ENCODE peak calls at places on chromosomes 1 and 21, in seven cellular contexts. One of them, this sample, is unnamed.
A peak's percentile ranks its signal among the peaks of the same experiment; 100 is the strongest.

GRCh38 chr1:15983275-15983674 is 7.4 kb upstream of the ZBTB17 start:
- DNase-seq in SK-N-SH: no peak
- DNase-seq in fibroblast of lung: no peak
- DNase-seq in MM.1S: no peak
- DNase-seq in mesenchymal stem cell: no peak
- DNase-seq in mammary epithelial cell: no peak
- DNase-seq in IMR-90: no peak
- DNase-seq in this sample: no peak

GRCh38 chr21:21102874-21103273 is 104.7 kb downstream of the NCAM2 start:
- DNase-seq in SK-N-SH: no peak
- DNase-seq in fibroblast of lung: no peak
- DNase-seq in MM.1S: no peak
- DNase-seq in mesenchymal stem cell: no peak
- DNase-seq in mammary epithelial cell: no peak
- DNase-seq in IMR-90: no peak
- DNase-seq in this sample: no peak

GRCh38 chr1:55696181-55696580 is 481.0 kb upstream of the USP24 start:
- DNase-seq in SK-N-SH: no peak
- DNase-seq in fibroblast of lung: peak; percentile 97
- DNase-seq in MM.1S: no peak
- DNase-seq in mesenchymal stem cell: peak; percentile 91
- DNase-seq in mammary epithelial cell: peak; percentile 64
- DNase-seq in IMR-90: peak; percentile 98
- DNase-seq in this sample: no peak

GRCh38 chr1:112618114-112618720 is 724 bp downstream of the ST7L start:
- DNase-seq in SK-N-SH: peak; percentile 19
- DNase-seq in fibroblast of lung: peak; percentile 42
- DNase-seq in MM.1S: peak; percentile 16
- DNase-seq in mesenchymal stem cell: peak; percentile 64
- DNase-seq in mammary epithelial cell: peak; percentile 35
- DNase-seq in IMR-90: peak; percentile 44
- DNase-seq in this sample: no peak

GRCh38 chr1:45954401-45954847 is 151.0 kb downstream of the MAST2 start:
- DNase-seq in SK-N-SH: no peak
- DNase-seq in fibroblast of lung: peak; percentile 88
- DNase-seq in MM.1S: no peak
- DNase-seq in mesenchymal stem cell: peak; percentile 87
- DNase-seq in mammary epithelial cell: peak; percentile 75
- DNase-seq in IMR-90: peak; percentile 82
- DNase-seq in this sample: no peak

GRCh38 chr1:215119719-215120118 is 37.2 kb downstream of the KCNK2 start:
- DNase-seq in SK-N-SH: no peak
- DNase-seq in fibroblast of lung: no peak
- DNase-seq in MM.1S: no peak
- DNase-seq in mesenchymal stem cell: no peak
- DNase-seq in mammary epithelial cell: peak; percentile 20
- DNase-seq in IMR-90: peak; percentile 29
- DNase-seq in this sample: no peak

GRCh38 chr1:235069577-235070563 is 58.8 kb downstream of the TOMM20 start:
- DNase-seq in SK-N-SH: no peak
- DNase-seq in fibroblast of lung: peak; percentile 97
- DNase-seq in MM.1S: no peak
- DNase-seq in mesenchymal stem cell: peak; percentile 87
- DNase-seq in mammary epithelial cell: peak; percentile 99
- DNase-seq in IMR-90: peak; percentile 98
- DNase-seq in this sample: no peak

GRCh38 chr1:198176179-198176578 is 19.4 kb downstream of the NEK7 start:
- DNase-seq in SK-N-SH: no peak
- DNase-seq in fibroblast of lung: no peak
- DNase-seq in MM.1S: no peak
- DNase-seq in mesenchymal stem cell: no peak
- DNase-seq in mammary epithelial cell: no peak
- DNase-seq in IMR-90: no peak
- DNase-seq in this sample: no peak

GRCh38 chr1:236051107-236051885 is 13.6 kb downstream of the NID1 start:
- DNase-seq in SK-N-SH: no peak
- DNase-seq in fibroblast of lung: peak; percentile 37
- DNase-seq in MM.1S: no peak
- DNase-seq in mesenchymal stem cell: peak; percentile 56
- DNase-seq in mammary epithelial cell: no peak
- DNase-seq in IMR-90: peak; percentile 55
- DNase-seq in this sample: peak; percentile 65

GRCh38 chr1:82185084-82185483 is 384.4 kb downstream of the ADGRL2 start:
- DNase-seq in SK-N-SH: no peak
- DNase-seq in fibroblast of lung: peak; percentile 42
- DNase-seq in MM.1S: no peak
- DNase-seq in mesenchymal stem cell: no peak
- DNase-seq in mammary epithelial cell: no peak
- DNase-seq in IMR-90: no peak
- DNase-seq in this sample: no peak

GRCh38 chr21:42527127-42527488 is 13.5 kb downstream of the SLC37A1 start:
- DNase-seq in SK-N-SH: no peak
- DNase-seq in fibroblast of lung: no peak
- DNase-seq in MM.1S: no peak
- DNase-seq in mesenchymal stem cell: no peak
- DNase-seq in mammary epithelial cell: no peak
- DNase-seq in IMR-90: no peak
- DNase-seq in this sample: peak; percentile 29

GRCh38 chr21:42526379-42526727 is 12.7 kb downstream of the SLC37A1 start:
- DNase-seq in SK-N-SH: no peak
- DNase-seq in fibroblast of lung: no peak
- DNase-seq in MM.1S: no peak
- DNase-seq in mesenchymal stem cell: no peak
- DNase-seq in mammary epithelial cell: no peak
- DNase-seq in IMR-90: no peak
- DNase-seq in this sample: peak; percentile 30

GRCh38 chr21:42525228-42525604 is 11.6 kb downstream of the SLC37A1 start:
- DNase-seq in SK-N-SH: no peak
- DNase-seq in fibroblast of lung: no peak
- DNase-seq in MM.1S: peak; percentile 51
- DNase-seq in mesenchymal stem cell: peak; percentile 74
- DNase-seq in mammary epithelial cell: peak; percentile 43
- DNase-seq in IMR-90: peak; percentile 15
- DNase-seq in this sample: no peak

GRCh38 chr21:42525676-42526378 is 12.2 kb downstream of the SLC37A1 start:
- DNase-seq in SK-N-SH: no peak
- DNase-seq in fibroblast of lung: no peak
- DNase-seq in MM.1S: no peak
- DNase-seq in mesenchymal stem cell: no peak
- DNase-seq in mammary epithelial cell: no peak
- DNase-seq in IMR-90: no peak
- DNase-seq in this sample: no peak

GRCh38 chr21:42527489-42528158 is 14.0 kb downstream of the SLC37A1 start:
- DNase-seq in SK-N-SH: no peak
- DNase-seq in fibroblast of lung: no peak
- DNase-seq in MM.1S: peak; percentile 98
- DNase-seq in mesenchymal stem cell: peak; percentile 12
- DNase-seq in mammary epithelial cell: no peak
- DNase-seq in IMR-90: no peak
- DNase-seq in this sample: no peak
- H3K4me1 ChIP-seq in SK-N-SH: no peaks in the 10 kb centered on the region
- H3K4me1 ChIP-seq in fibroblast of lung: peaks cover 7% of the 10 kb centered on the region
- H3K4me1 ChIP-seq in MM.1S: peaks cover 56% of the 10 kb centered on the region
- H3K4me1 ChIP-seq in mesenchymal stem cell: peaks cover 29% of the 10 kb centered on the region
- H3K4me1 ChIP-seq in mammary epithelial cell: peaks cover 13% of the 10 kb centered on the region
- H3K4me1 ChIP-seq in IMR-90: peaks cover 5% of the 10 kb centered on the region
- H3K4me1 ChIP-seq in this sample: peaks cover 5% of the 10 kb centered on the region

DNA sequence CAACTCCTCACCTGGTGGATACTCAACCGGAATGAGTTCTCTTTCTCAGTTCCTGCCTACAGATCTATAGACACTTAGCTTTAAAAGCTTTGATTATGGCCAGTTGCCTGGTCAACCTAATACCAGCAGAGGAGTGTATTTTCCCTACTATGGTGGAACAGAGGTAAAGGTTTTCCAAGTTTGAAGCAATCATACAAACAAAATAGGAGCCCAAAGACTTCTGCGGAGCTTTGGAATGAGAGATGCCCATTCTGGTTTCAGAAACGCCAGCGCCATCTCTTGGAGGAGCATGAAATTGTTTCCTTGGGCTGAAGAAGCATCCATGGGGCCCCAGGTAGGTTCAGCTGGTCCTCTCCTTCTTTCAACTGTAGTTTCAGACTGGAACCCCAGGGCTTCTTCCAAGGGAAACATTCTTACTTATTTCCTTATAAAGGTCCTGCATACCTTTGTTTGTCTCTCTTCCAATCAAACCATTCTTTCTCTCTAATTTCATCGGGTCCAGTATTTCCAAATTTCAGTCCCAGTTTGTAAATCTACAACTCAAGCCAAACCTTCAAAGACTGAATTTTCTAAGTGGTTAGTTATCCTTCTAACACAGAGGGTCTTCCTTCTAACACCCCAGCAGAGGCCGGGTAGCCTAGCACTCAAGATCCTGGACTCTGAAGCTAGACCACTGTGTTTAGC is 95.9 kb downstream of the KCNJ15 start:
- DNase-seq in SK-N-SH: peak; percentile 35
- DNase-seq in fibroblast of lung: peak; percentile 64
- DNase-seq in MM.1S: peak; percentile 63
- DNase-seq in mesenchymal stem cell: peak; percentile 71
- DNase-seq in mammary epithelial cell: peak; percentile 69
- DNase-seq in IMR-90: peak; percentile 76
- DNase-seq in this sample: peak; percentile 92
- H3K4me3 ChIP-seq in SK-N-SH: no peak overlapping the region
- H3K4me3 ChIP-seq in fibroblast of lung: no peak overlapping the region
- H3K4me3 ChIP-seq in MM.1S: no peak overlapping the region
- H3K4me3 ChIP-seq in mesenchymal stem cell: no peak overlapping the region
- H3K4me3 ChIP-seq in mammary epithelial cell: no peak overlapping the region
- H3K4me3 ChIP-seq in IMR-90: no peak overlapping the region
- H3K4me3 ChIP-seq in this sample: no peak overlapping the region

DNA sequence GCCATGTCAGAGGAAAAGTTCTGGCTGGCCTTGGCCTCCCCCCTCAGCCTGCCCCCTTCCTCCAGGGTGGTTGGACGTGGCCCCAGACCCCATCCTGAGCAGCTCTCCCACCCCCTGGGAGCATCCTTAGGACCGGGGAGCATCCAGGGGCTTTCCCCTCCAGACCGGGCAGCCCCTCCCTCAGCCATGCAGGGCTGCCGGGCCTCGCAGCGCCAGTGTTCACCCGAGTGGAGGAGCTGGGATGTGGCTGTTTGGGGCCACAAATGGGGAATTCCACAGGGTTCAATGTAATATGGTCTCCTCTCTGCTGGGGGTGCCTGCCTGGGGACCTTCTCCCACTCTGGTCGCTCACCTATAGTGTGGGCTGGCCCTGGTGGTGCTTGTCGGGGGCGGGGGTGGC is 4.2 kb upstream of the PFKL start:
- DNase-seq in SK-N-SH: no peak
- DNase-seq in fibroblast of lung: no peak
- DNase-seq in MM.1S: no peak
- DNase-seq in mesenchymal stem cell: no peak
- DNase-seq in mammary epithelial cell: no peak
- DNase-seq in IMR-90: no peak
- DNase-seq in this sample: no peak
- H3K9ac ChIP-seq in SK-N-SH: no peak overlapping the region
- H3K9ac ChIP-seq in fibroblast of lung: no peak overlapping the region
- H3K9ac ChIP-seq in MM.1S: no peak overlapping the region
- H3K9ac ChIP-seq in mesenchymal stem cell: no peak overlapping the region
- H3K9ac ChIP-seq in mammary epithelial cell: no peak overlapping the region
- H3K9ac ChIP-seq in IMR-90: no peak overlapping the region
- H3K9ac ChIP-seq in this sample: no peak overlapping the region

GRCh38 chr1:91797164-91797563 is 88.8 kb downstream of the TGFBR3 start:
- DNase-seq in SK-N-SH: no peak
- DNase-seq in fibroblast of lung: no peak
- DNase-seq in MM.1S: no peak
- DNase-seq in mesenchymal stem cell: no peak
- DNase-seq in mammary epithelial cell: no peak
- DNase-seq in IMR-90: no peak
- DNase-seq in this sample: no peak

GRCh38 chr1:91798741-91799140 is 87.2 kb downstream of the TGFBR3 start:
- DNase-seq in SK-N-SH: no peak
- DNase-seq in fibroblast of lung: no peak
- DNase-seq in MM.1S: no peak
- DNase-seq in mesenchymal stem cell: no peak
- DNase-seq in mammary epithelial cell: no peak
- DNase-seq in IMR-90: no peak
- DNase-seq in this sample: no peak

GRCh38 chr1:91799863-91800262 is 86.1 kb downstream of the TGFBR3 start:
- DNase-seq in SK-N-SH: no peak
- DNase-seq in fibroblast of lung: no peak
- DNase-seq in MM.1S: no peak
- DNase-seq in mesenchymal stem cell: no peak
- DNase-seq in mammary epithelial cell: no peak
- DNase-seq in IMR-90: no peak
- DNase-seq in this sample: no peak

GRCh38 chr1:91798241-91798648 is 87.7 kb downstream of the TGFBR3 start:
- DNase-seq in SK-N-SH: no peak
- DNase-seq in fibroblast of lung: no peak
- DNase-seq in MM.1S: no peak
- DNase-seq in mesenchymal stem cell: peak; percentile 41
- DNase-seq in mammary epithelial cell: no peak
- DNase-seq in IMR-90: no peak
- DNase-seq in this sample: no peak

GRCh38 chr1:91799159-91799558 is 86.8 kb downstream of the TGFBR3 start:
- DNase-seq in SK-N-SH: no peak
- DNase-seq in fibroblast of lung: no peak
- DNase-seq in MM.1S: no peak
- DNase-seq in mesenchymal stem cell: no peak
- DNase-seq in mammary epithelial cell: no peak
- DNase-seq in IMR-90: no peak
- DNase-seq in this sample: no peak
- H3K4me1 ChIP-seq in SK-N-SH: no peaks in the 10 kb centered on the region
- H3K4me1 ChIP-seq in fibroblast of lung: peaks cover 12% of the 10 kb centered on the region
- H3K4me1 ChIP-seq in MM.1S: peaks cover 10% of the 10 kb centered on the region
- H3K4me1 ChIP-seq in mesenchymal stem cell: peaks cover 7% of the 10 kb centered on the region
- H3K4me1 ChIP-seq in mammary epithelial cell: peaks cover 2% of the 10 kb centered on the region
- H3K4me1 ChIP-seq in IMR-90: peaks cover 5% of the 10 kb centered on the region
- H3K4me1 ChIP-seq in this sample: peaks cover 3% of the 10 kb centered on the region

GRCh38 chr1:154869351-154870116 is 547 bp downstream of the KCNN3 start:
- DNase-seq in SK-N-SH: peak; percentile 80
- DNase-seq in fibroblast of lung: peak; percentile 56
- DNase-seq in MM.1S: no peak
- DNase-seq in mesenchymal stem cell: peak; percentile 49
- DNase-seq in mammary epithelial cell: no peak
- DNase-seq in IMR-90: peak; percentile 38
- DNase-seq in this sample: peak; percentile 57
- H3K4me3 ChIP-seq in SK-N-SH: peak overlapping the region; percentile 37
- H3K4me3 ChIP-seq in fibroblast of lung: no peak overlapping the region
- H3K4me3 ChIP-seq in MM.1S: peak overlapping the region; percentile 57
- H3K4me3 ChIP-seq in mesenchymal stem cell: no peak overlapping the region
- H3K4me3 ChIP-seq in mammary epithelial cell: no peak overlapping the region
- H3K4me3 ChIP-seq in IMR-90: no peak overlapping the region
- H3K4me3 ChIP-seq in this sample: peak overlapping the region; percentile 64

DNA sequence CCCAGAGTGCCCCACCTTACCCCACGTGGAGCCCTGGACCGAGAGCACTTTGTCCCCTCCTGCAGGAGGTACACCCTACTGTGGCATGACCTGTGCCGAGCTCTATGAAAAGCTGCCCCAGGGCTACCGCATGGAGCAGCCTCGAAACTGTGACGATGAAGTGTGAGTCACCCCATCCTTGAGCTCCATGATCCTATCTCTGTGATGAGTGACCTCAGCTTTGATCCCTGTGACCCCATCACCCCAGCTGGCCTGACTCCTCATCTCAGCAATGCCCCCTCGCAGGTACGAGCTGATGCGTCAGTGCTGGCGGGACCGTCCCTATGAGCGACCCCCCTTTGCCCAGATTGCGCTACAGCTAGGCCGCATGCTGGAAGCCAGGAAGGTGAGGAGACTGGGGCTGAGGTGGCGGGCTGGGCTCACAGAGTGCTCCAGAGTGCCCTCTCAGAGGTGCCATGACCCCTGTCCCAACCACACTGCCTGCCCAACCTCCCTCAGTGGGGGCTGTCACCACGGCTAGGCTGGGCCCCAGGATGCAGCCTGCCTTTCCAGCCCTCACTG is 16.2 kb upstream of the MPL start:
- DNase-seq in SK-N-SH: no peak
- DNase-seq in fibroblast of lung: no peak
- DNase-seq in MM.1S: no peak
- DNase-seq in mesenchymal stem cell: no peak
- DNase-seq in mammary epithelial cell: no peak
- DNase-seq in IMR-90: no peak
- DNase-seq in this sample: peak; percentile 22
- H3K9ac ChIP-seq in SK-N-SH: no peak overlapping the region
- H3K9ac ChIP-seq in fibroblast of lung: no peak overlapping the region
- H3K9ac ChIP-seq in MM.1S: no peak overlapping the region
- H3K9ac ChIP-seq in mesenchymal stem cell: no peak overlapping the region
- H3K9ac ChIP-seq in mammary epithelial cell: no peak overlapping the region
- H3K9ac ChIP-seq in IMR-90: no peak overlapping the region
- H3K9ac ChIP-seq in this sample: no peak overlapping the region